ENCODE peak calls at places on chromosomes 5 and 9, in nine cellular contexts. M, P, E, S, Q, H, O, K and G are unnamed samples.

GRCh38 chr5:22044229-22044628 is 808.9 kb downstream of the CDH12 start:
- DNase-seq in M (no peak), P (no peak), E (no peak), S (no peak), Q (no peak), H (no peak), O (no peak), K (no peak), G (no peak)

GRCh38 chr5:103721183-103721582 is 158.6 kb upstream of the NUDT12 start:
- DNase-seq in M (no peak), P (no peak), E (no peak), S (no peak), Q (no peak), H (no peak), O (no peak), K (no peak), G (no peak)

GRCh38 chr5:176639981-176640380 is 7.3 kb upstream of the TSPAN17 start:
- DNase-seq in M (no peak), P (peak), E (no peak), S (no peak), Q (no peak), H (no peak), O (no peak), K (no peak), G (no peak)

GRCh38 chr5:1516615-1517601 is 6.9 kb downstream of the LPCAT1 start:
- DNase-seq in M (peak), P (peak), E (no peak), S (no peak), Q (no peak), H (no peak), O (peak), K (peak), G (peak)

GRCh38 chr9:33458444-33458843 is 11.1 kb upstream of the AQP3 start:
- DNase-seq in M (no peak), P (no peak), E (no peak), S (no peak), Q (no peak), H (peak), O (peak), K (peak), G (peak)

GRCh38 chr5:22604711-22605110 is 248.4 kb downstream of the CDH12 start:
- DNase-seq in M (no peak), P (no peak), E (no peak), S (no peak), Q (no peak), H (no peak), O (no peak), K (no peak), G (no peak)

GRCh38 chr5:78001198-78001597 is 225.1 kb upstream of the TBCA start:
- DNase-seq in M (no peak), P (no peak), E (no peak), S (no peak), Q (no peak), H (no peak), O (no peak), K (no peak), G (no peak)

GRCh38 chr5:142296914-142297417 is 27.9 kb downstream of the SPRY4 start:
- DNase-seq in M (peak), P (no peak), E (no peak), S (no peak), Q (no peak), H (no peak), O (no peak), K (no peak), G (peak)

GRCh38 chr9:103798620-103799019 is 295.5 kb upstream of the SMC2 start:
- DNase-seq in M (peak), P (no peak), E (no peak), S (no peak), Q (no peak), H (no peak), O (peak), K (no peak), G (no peak)

GRCh38 chr5:71587709-71588532 is 781 bp downstream of the MCCC2 start:
- DNase-seq in M (no peak), P (no peak), E (no peak), S (peak), Q (no peak), H (no peak), O (no peak), K (no peak), G (no peak)

GRCh38 chr5:132055441-132055807 is 5.0 kb upstream of the IL3 start:
- DNase-seq in M (no peak), P (no peak), E (no peak), S (no peak), Q (no peak), H (no peak), O (no peak), K (no peak), G (no peak)

GRCh38 chr9:6405371-6405770 is 7.6 kb upstream of the UHRF2 start:
- DNase-seq in M (no peak), P (no peak), E (no peak), S (no peak), Q (no peak), H (no peak), O (no peak), K (no peak), G (no peak)

GRCh38 chr5:151253604-151253948 is 591 bp downstream of the GM2A start:
- DNase-seq in M (no peak), P (no peak), E (no peak), S (no peak), Q (no peak), H (no peak), O (no peak), K (no peak), G (no peak)

GRCh38 chr9:2810424-2811075 is 33.3 kb downstream of the PUM3 start:
- DNase-seq in M (no peak), P (no peak), E (no peak), S (peak), Q (no peak), H (no peak), O (no peak), K (no peak), G (no peak)

GRCh38 chr5:148739524-148739923 is 85.2 kb upstream of the HTR4 start:
- DNase-seq in M (peak), P (no peak), E (no peak), S (no peak), Q (no peak), H (no peak), O (no peak), K (no peak), G (no peak)

GRCh38 chr5:155562153-155562552 is 548.6 kb downstream of the KIF4B start:
- DNase-seq in M (no peak), P (no peak), E (no peak), S (no peak), Q (no peak), H (no peak), O (no peak), K (no peak), G (no peak)

GRCh38 chr5:155564541-155564940 is 551.0 kb downstream of the KIF4B start:
- DNase-seq in M (no peak), P (no peak), E (no peak), S (no peak), Q (no peak), H (no peak), O (no peak), K (no peak), G (no peak)
- TF ChIP-seq CTCF in M (no peak), P (no peak), E (no peak), S (no peak), Q (no peak), H (no peak), O (no peak), K (no peak), G (no peak)

GRCh38 chr5:137822983-137823382 is 44.7 kb upstream of the MYOT start:
- DNase-seq in M (no peak), P (no peak), E (no peak), S (no peak), Q (no peak), H (no peak), O (no peak), K (no peak), G (no peak)

GRCh38 chr5:137826067-137826466 is 41.6 kb upstream of the MYOT start:
- DNase-seq in M (no peak), P (no peak), E (no peak), S (no peak), Q (no peak), H (no peak), O (no peak), K (no peak), G (no peak)

GRCh38 chr5:137819768-137820167 is 47.9 kb upstream of the MYOT start:
- DNase-seq in M (no peak), P (no peak), E (no peak), S (no peak), Q (no peak), H (no peak), O (no peak), K (no peak), G (no peak)

GRCh38 chr5:137825165-137825564 is 42.5 kb upstream of the MYOT start:
- DNase-seq in M (peak), P (no peak), E (no peak), S (peak), Q (no peak), H (no peak), O (no peak), K (no peak), G (no peak)

DNA sequence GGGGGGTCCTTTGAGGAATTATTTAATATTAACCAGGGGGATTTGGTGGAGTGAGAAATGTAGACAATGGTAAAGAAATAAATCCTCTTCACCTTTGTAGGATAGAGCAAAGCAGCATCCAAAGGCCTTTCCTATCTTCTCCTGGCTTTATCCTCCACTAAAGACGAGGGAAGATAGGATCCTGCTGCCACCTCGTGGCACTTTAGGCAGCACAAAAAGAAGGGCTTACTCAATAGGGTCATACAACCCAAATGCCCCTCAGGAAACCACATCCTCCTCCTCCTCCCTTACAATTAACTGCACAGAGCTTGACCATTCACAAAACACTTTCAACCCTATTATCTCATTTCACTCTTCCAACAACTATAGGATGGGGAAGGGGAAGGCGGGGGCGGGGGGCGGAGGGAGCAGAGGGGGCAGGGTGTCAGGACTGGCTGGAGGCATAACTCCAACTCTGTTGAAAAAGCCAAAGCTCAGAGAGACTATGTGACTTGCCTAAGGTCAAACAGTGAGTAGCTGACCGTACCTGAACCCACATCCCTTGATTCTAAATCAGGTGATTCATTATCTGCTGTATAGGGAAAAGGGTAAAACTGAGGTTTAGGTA is 45.4 kb upstream of the MYOT start:
- DNase-seq in M (peak), P (peak), E (peak), S (peak), Q (peak), H (peak), O (peak), K (no peak), G (peak)
- TF ChIP-seq CTCF in M (peak), P (peak), E (peak), S (peak), Q (peak), H (peak), O (peak), K (no peak), G (peak)

DNA sequence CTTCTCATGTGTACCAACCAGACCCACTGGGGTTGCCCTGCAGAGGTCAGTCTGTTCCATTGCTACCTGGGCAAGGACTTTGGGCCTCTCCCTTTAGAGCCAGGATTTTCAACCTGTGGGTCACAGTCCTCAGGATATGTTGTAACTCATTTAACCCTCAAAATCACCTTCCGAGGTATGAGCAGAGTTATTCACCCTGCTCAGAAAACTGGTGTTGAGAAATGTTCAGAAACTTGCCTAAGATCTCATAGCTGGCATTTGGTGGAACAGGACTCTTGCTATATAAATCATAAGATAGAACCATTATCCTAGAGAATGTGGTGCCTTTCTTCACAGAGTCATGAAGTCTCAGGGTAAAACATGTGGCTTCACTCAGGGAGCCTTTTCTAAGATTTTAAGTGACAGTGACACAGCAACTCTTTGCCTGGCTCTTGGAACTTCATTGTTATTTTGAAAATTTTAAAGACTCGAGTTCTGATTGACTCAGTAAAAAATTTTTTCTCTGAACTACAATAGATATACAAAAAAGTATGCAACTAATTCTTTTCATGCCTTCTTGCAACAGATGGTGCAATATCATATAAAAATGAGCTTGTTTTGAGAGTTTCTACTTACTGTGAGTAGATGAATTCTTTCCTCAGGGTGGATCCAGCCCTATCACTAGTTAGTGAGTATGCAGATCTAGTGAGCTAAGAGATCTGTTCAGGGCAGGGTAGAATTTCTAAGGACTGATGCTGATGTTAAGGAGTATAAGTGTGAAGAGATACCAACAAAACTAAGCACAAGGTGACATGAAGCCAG is 29.5 kb downstream of the CAST start:
- DNase-seq in M (no peak), P (no peak), E (no peak), S (no peak), Q (no peak), H (no peak), O (peak), K (no peak), G (peak)
- TF ChIP-seq CTCF in M (no peak), P (no peak), E (no peak), S (peak), Q (no peak), H (no peak), O (peak), K (no peak), G (no peak)

GRCh38 chr9:123637596-123637939 is 281.6 kb downstream of the CRB2 start:
- DNase-seq in M (peak), P (no peak), E (no peak), S (no peak), Q (no peak), H (no peak), O (no peak), K (no peak), G (no peak)
- TF ChIP-seq CTCF in M (no peak), P (no peak), E (no peak), S (no peak), Q (no peak), H (no peak), O (no peak), K (no peak), G (no peak)

GRCh38 chr9:136779808-136780207 is 11.3 kb upstream of the TMEM141 start:
- DNase-seq in M (no peak), P (no peak), E (no peak), S (no peak), Q (no peak), H (no peak), O (no peak), K (no peak), G (no peak)
- TF ChIP-seq CTCF in M (peak), P (no peak), E (no peak), S (no peak), Q (no peak), H (peak), O (no peak), K (no peak), G (peak)